ENCODE peak calls at places on chromosomes 1 and 21, in nine cellular contexts. One of them, this sample, is unnamed.

GRCh38 chr1:154104433-154105082 is 50.3 kb downstream of the NUP210L start:
- DNase-seq in fibroblast of pulmonary artery: no peak
- DNase-seq in mucosa of descending colon: no peak
- DNase-seq in progenitor cell of endocrine pancreas: no peak
- DNase-seq in endodermal cell: peak; percentile 63
- DNase-seq in astrocyte of the cerebellum: no peak
- DNase-seq in MM.1S: peak; percentile 77
- DNase-seq in epithelial cell of esophagus: no peak
- DNase-seq in left lung: no peak
- DNase-seq in this sample: no peak

GRCh38 chr21:38925923-38926322 is 120.2 kb downstream of the ETS2 start:
- DNase-seq in fibroblast of pulmonary artery: peak; percentile 88
- DNase-seq in mucosa of descending colon: peak; percentile 58
- DNase-seq in progenitor cell of endocrine pancreas: no peak
- DNase-seq in endodermal cell: no peak
- DNase-seq in astrocyte of the cerebellum: peak; percentile 89
- DNase-seq in MM.1S: no peak
- DNase-seq in epithelial cell of esophagus: peak; percentile 89
- DNase-seq in left lung: peak; percentile 83
- DNase-seq in this sample: no peak

GRCh38 chr21:27359141-27359540 is 392.3 kb upstream of the ADAMTS5 start:
- DNase-seq in fibroblast of pulmonary artery: peak; percentile 25
- DNase-seq in mucosa of descending colon: no peak
- DNase-seq in progenitor cell of endocrine pancreas: no peak
- DNase-seq in endodermal cell: no peak
- DNase-seq in astrocyte of the cerebellum: no peak
- DNase-seq in MM.1S: no peak
- DNase-seq in epithelial cell of esophagus: no peak
- DNase-seq in left lung: no peak
- DNase-seq in this sample: no peak

GRCh38 chr21:46354518-46354917 is 30.6 kb downstream of the PCNT start:
- DNase-seq in fibroblast of pulmonary artery: no peak
- DNase-seq in mucosa of descending colon: no peak
- DNase-seq in progenitor cell of endocrine pancreas: no peak
- DNase-seq in endodermal cell: no peak
- DNase-seq in astrocyte of the cerebellum: no peak
- DNase-seq in MM.1S: peak; percentile 4
- DNase-seq in epithelial cell of esophagus: no peak
- DNase-seq in left lung: no peak
- DNase-seq in this sample: no peak

GRCh38 chr1:154996966-154997701 is 3.7 kb downstream of the LENEP start:
- DNase-seq in fibroblast of pulmonary artery: no peak
- DNase-seq in mucosa of descending colon: no peak
- DNase-seq in progenitor cell of endocrine pancreas: no peak
- DNase-seq in endodermal cell: no peak
- DNase-seq in astrocyte of the cerebellum: no peak
- DNase-seq in MM.1S: no peak
- DNase-seq in epithelial cell of esophagus: no peak
- DNase-seq in left lung: peak; percentile 33
- DNase-seq in this sample: no peak

GRCh38 chr1:199015799-199016198 is 377.0 kb downstream of the PTPRC start:
- DNase-seq in fibroblast of pulmonary artery: no peak
- DNase-seq in mucosa of descending colon: no peak
- DNase-seq in progenitor cell of endocrine pancreas: no peak
- DNase-seq in endodermal cell: no peak
- DNase-seq in astrocyte of the cerebellum: no peak
- DNase-seq in MM.1S: no peak
- DNase-seq in epithelial cell of esophagus: no peak
- DNase-seq in left lung: no peak
- DNase-seq in this sample: no peak

GRCh38 chr1:207097871-207098324 is 6.1 kb upstream of the C4BPA start:
- DNase-seq in fibroblast of pulmonary artery: no peak
- DNase-seq in mucosa of descending colon: no peak
- DNase-seq in progenitor cell of endocrine pancreas: no peak
- DNase-seq in endodermal cell: no peak
- DNase-seq in astrocyte of the cerebellum: no peak
- DNase-seq in MM.1S: no peak
- DNase-seq in epithelial cell of esophagus: peak; percentile 5
- DNase-seq in left lung: no peak
- DNase-seq in this sample: no peak

GRCh38 chr1:89462250-89462649 is 62.4 kb upstream of the LRRC8B start:
- DNase-seq in fibroblast of pulmonary artery: no peak
- DNase-seq in mucosa of descending colon: no peak
- DNase-seq in progenitor cell of endocrine pancreas: no peak
- DNase-seq in endodermal cell: no peak
- DNase-seq in astrocyte of the cerebellum: no peak
- DNase-seq in MM.1S: no peak
- DNase-seq in epithelial cell of esophagus: no peak
- DNase-seq in left lung: no peak
- DNase-seq in this sample: no peak

GRCh38 chr1:237732657-237733056 is 158.1 kb downstream of the ZP4 start:
- DNase-seq in fibroblast of pulmonary artery: no peak
- DNase-seq in mucosa of descending colon: no peak
- DNase-seq in progenitor cell of endocrine pancreas: no peak
- DNase-seq in endodermal cell: no peak
- DNase-seq in astrocyte of the cerebellum: no peak
- DNase-seq in MM.1S: no peak
- DNase-seq in epithelial cell of esophagus: no peak
- DNase-seq in left lung: no peak
- DNase-seq in this sample: no peak

GRCh38 chr1:214859647-214860046 is 222.9 kb upstream of the KCNK2 start:
- DNase-seq in fibroblast of pulmonary artery: no peak
- DNase-seq in mucosa of descending colon: no peak
- DNase-seq in progenitor cell of endocrine pancreas: no peak
- DNase-seq in endodermal cell: no peak
- DNase-seq in astrocyte of the cerebellum: no peak
- DNase-seq in MM.1S: no peak
- DNase-seq in epithelial cell of esophagus: no peak
- DNase-seq in left lung: no peak
- DNase-seq in this sample: no peak

GRCh38 chr1:246569248-246570238 is 3.3 kb downstream of the CNST start:
- DNase-seq in fibroblast of pulmonary artery: peak; percentile 39
- DNase-seq in mucosa of descending colon: peak; percentile 61
- DNase-seq in progenitor cell of endocrine pancreas: no peak
- DNase-seq in endodermal cell: no peak
- DNase-seq in astrocyte of the cerebellum: no peak
- DNase-seq in MM.1S: no peak
- DNase-seq in epithelial cell of esophagus: peak; percentile 81
- DNase-seq in left lung: no peak
- DNase-seq in this sample: no peak

GRCh38 chr1:176847052-176847451 is 317.5 kb downstream of the ASTN1 start:
- DNase-seq in fibroblast of pulmonary artery: no peak
- DNase-seq in mucosa of descending colon: no peak
- DNase-seq in progenitor cell of endocrine pancreas: no peak
- DNase-seq in endodermal cell: no peak
- DNase-seq in astrocyte of the cerebellum: no peak
- DNase-seq in MM.1S: no peak
- DNase-seq in epithelial cell of esophagus: peak; percentile 24
- DNase-seq in left lung: no peak
- DNase-seq in this sample: no peak

GRCh38 chr1:58922302-58923089 is 138.6 kb upstream of the JUN start:
- DNase-seq in fibroblast of pulmonary artery: peak; percentile 63
- DNase-seq in mucosa of descending colon: peak; percentile 81
- DNase-seq in progenitor cell of endocrine pancreas: no peak
- DNase-seq in endodermal cell: no peak
- DNase-seq in astrocyte of the cerebellum: no peak
- DNase-seq in MM.1S: peak; percentile 70
- DNase-seq in epithelial cell of esophagus: peak; percentile 97
- DNase-seq in left lung: peak; percentile 80
- DNase-seq in this sample: peak; percentile 62

DNA sequence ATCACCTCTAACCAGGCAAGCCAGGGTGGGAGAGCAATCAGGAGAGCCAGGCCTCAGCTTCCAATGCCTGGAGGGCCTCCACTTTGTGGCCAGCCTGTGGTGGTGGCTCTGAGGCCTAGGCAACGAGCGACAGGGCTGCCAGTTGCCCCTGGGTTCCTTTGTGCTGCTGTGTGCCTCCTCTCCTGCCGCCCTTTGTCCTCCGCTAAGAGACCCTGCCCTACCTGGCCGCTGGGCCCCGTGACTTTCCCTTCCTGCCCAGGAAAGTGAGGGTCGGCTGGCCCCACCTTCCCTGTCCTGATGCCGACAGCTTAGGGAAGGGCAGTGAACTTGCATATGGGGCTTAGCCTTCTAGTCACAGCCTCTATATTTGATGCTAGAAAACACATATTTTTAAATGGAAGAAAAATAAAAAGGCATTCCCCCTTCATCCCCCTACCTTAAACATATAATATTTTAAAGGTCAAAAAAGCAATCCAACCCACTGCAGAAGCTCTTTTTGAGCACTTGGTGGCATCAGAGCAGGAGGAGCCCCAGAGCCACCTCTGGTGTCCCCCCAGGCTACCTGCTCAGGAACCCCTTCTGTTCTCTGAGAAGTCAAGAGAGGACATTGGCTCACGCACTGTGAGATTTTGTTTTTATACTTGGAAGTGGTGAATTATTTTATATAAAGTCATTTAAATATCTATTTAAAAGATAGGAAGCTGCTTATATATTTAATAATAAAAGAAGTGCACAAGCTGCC is 19.8 kb downstream of the CSF1 start:
- DNase-seq in fibroblast of pulmonary artery: no peak
- DNase-seq in mucosa of descending colon: no peak
- DNase-seq in progenitor cell of endocrine pancreas: no peak
- DNase-seq in endodermal cell: peak; percentile 52
- DNase-seq in astrocyte of the cerebellum: no peak
- DNase-seq in MM.1S: no peak
- DNase-seq in epithelial cell of esophagus: no peak
- DNase-seq in left lung: no peak
- DNase-seq in this sample: no peak
- TF ChIP-seq CTCF in fibroblast of pulmonary artery: no peak
- TF ChIP-seq CTCF in mucosa of descending colon: no peak
- TF ChIP-seq CTCF in progenitor cell of endocrine pancreas: no peak
- TF ChIP-seq CTCF in endodermal cell: no peak
- TF ChIP-seq CTCF in astrocyte of the cerebellum: no peak
- TF ChIP-seq CTCF in MM.1S: no peak
- TF ChIP-seq CTCF in epithelial cell of esophagus: no peak
- TF ChIP-seq CTCF in left lung: no peak
- TF ChIP-seq CTCF in this sample: no peak

DNA sequence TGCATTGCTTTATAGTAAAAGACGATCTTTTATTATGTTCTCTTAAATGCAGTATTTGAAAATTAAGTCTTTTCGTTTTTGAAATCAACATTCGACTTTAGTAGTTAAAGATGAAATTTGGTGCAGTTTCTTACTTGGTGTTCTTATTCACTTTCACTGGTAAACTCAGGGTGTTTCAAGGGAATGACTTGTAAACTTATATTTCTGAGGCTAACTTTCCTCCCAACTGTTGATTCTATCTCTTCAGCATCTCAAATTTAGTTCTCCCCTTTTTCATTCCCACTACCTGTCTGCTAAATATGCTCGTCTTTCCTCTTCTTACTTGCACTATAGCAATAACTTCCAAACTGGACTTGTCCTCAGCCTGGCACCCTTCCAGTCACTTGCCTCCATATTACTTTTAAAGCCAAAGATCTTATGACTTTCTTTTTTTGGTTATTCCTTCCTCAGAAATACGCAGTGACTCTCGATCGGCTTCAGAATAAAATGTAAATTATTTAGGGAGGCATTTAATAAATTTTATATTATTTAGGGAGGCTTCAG is 988 bp downstream of the SLC35A3 start:
- DNase-seq in fibroblast of pulmonary artery: no peak
- DNase-seq in mucosa of descending colon: peak; percentile 62
- DNase-seq in progenitor cell of endocrine pancreas: no peak
- DNase-seq in endodermal cell: no peak
- DNase-seq in astrocyte of the cerebellum: no peak
- DNase-seq in MM.1S: no peak
- DNase-seq in epithelial cell of esophagus: peak; percentile 17
- DNase-seq in left lung: no peak
- DNase-seq in this sample: no peak
- TF ChIP-seq CTCF in fibroblast of pulmonary artery: no peak
- TF ChIP-seq CTCF in mucosa of descending colon: no peak
- TF ChIP-seq CTCF in progenitor cell of endocrine pancreas: no peak
- TF ChIP-seq CTCF in endodermal cell: no peak
- TF ChIP-seq CTCF in astrocyte of the cerebellum: no peak
- TF ChIP-seq CTCF in MM.1S: no peak
- TF ChIP-seq CTCF in epithelial cell of esophagus: no peak
- TF ChIP-seq CTCF in left lung: no peak
- TF ChIP-seq CTCF in this sample: no peak

GRCh38 chr21:24046816-24047443 is 1560.4 kb downstream of the MRPL39 start:
- DNase-seq in fibroblast of pulmonary artery: no peak
- DNase-seq in mucosa of descending colon: no peak
- DNase-seq in progenitor cell of endocrine pancreas: no peak
- DNase-seq in endodermal cell: no peak
- DNase-seq in astrocyte of the cerebellum: no peak
- DNase-seq in MM.1S: no peak
- DNase-seq in epithelial cell of esophagus: no peak
- DNase-seq in left lung: no peak
- DNase-seq in this sample: no peak

GRCh38 chr21:24050233-24050632 is 1557.0 kb downstream of the MRPL39 start:
- DNase-seq in fibroblast of pulmonary artery: no peak
- DNase-seq in mucosa of descending colon: no peak
- DNase-seq in progenitor cell of endocrine pancreas: no peak
- DNase-seq in endodermal cell: no peak
- DNase-seq in astrocyte of the cerebellum: no peak
- DNase-seq in MM.1S: no peak
- DNase-seq in epithelial cell of esophagus: no peak
- DNase-seq in left lung: no peak
- DNase-seq in this sample: no peak

GRCh38 chr21:24045373-24045772 is 1561.9 kb downstream of the MRPL39 start:
- DNase-seq in fibroblast of pulmonary artery: no peak
- DNase-seq in mucosa of descending colon: no peak
- DNase-seq in progenitor cell of endocrine pancreas: no peak
- DNase-seq in endodermal cell: no peak
- DNase-seq in astrocyte of the cerebellum: no peak
- DNase-seq in MM.1S: no peak
- DNase-seq in epithelial cell of esophagus: no peak
- DNase-seq in left lung: no peak
- DNase-seq in this sample: no peak

GRCh38 chr21:24042687-24043086 is 1564.6 kb downstream of the MRPL39 start:
- DNase-seq in fibroblast of pulmonary artery: no peak
- DNase-seq in mucosa of descending colon: no peak
- DNase-seq in progenitor cell of endocrine pancreas: no peak
- DNase-seq in endodermal cell: no peak
- DNase-seq in astrocyte of the cerebellum: no peak
- DNase-seq in MM.1S: no peak
- DNase-seq in epithelial cell of esophagus: no peak
- DNase-seq in left lung: no peak
- DNase-seq in this sample: no peak

GRCh38 chr21:24045775-24046215 is 1561.5 kb downstream of the MRPL39 start:
- DNase-seq in fibroblast of pulmonary artery: peak; percentile 99
- DNase-seq in mucosa of descending colon: peak; percentile 39
- DNase-seq in progenitor cell of endocrine pancreas: no peak
- DNase-seq in endodermal cell: peak; percentile 45
- DNase-seq in astrocyte of the cerebellum: peak; percentile 98
- DNase-seq in MM.1S: peak; percentile 57
- DNase-seq in epithelial cell of esophagus: no peak
- DNase-seq in left lung: peak; percentile 46
- DNase-seq in this sample: no peak
- TF ChIP-seq CTCF in fibroblast of pulmonary artery: peak; percentile 63
- TF ChIP-seq CTCF in mucosa of descending colon: no peak
- TF ChIP-seq CTCF in progenitor cell of endocrine pancreas: peak; percentile 49
- TF ChIP-seq CTCF in endodermal cell: peak; percentile 59
- TF ChIP-seq CTCF in astrocyte of the cerebellum: peak; percentile 65
- TF ChIP-seq CTCF in MM.1S: peak; percentile 69
- TF ChIP-seq CTCF in epithelial cell of esophagus: no peak
- TF ChIP-seq CTCF in left lung: no peak
- TF ChIP-seq CTCF in this sample: no peak

DNA sequence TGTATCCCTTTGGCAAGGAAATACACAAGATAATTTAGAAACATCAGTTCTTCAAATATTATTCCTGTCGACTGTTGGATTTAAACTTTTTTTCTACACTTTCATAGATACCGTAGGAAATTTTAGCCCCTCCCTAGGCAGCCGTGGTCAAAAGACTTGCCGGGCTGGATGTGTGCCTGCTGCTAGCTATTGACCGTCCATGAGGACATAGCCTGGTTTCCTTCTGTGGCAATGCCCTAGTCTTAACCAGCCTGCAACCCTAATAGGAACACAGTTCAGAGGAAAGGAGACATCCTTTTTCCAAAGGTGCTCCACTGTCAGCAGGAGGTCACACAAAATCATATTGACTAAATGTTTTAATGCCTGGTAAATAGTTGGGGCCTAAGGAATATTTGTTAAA is 20.4 kb upstream of the KIAA1614 start:
- DNase-seq in fibroblast of pulmonary artery: no peak
- DNase-seq in mucosa of descending colon: no peak
- DNase-seq in progenitor cell of endocrine pancreas: no peak
- DNase-seq in endodermal cell: no peak
- DNase-seq in astrocyte of the cerebellum: no peak
- DNase-seq in MM.1S: no peak
- DNase-seq in epithelial cell of esophagus: no peak
- DNase-seq in left lung: no peak
- DNase-seq in this sample: no peak
- TF ChIP-seq CTCF in fibroblast of pulmonary artery: no peak
- TF ChIP-seq CTCF in mucosa of descending colon: no peak
- TF ChIP-seq CTCF in progenitor cell of endocrine pancreas: no peak
- TF ChIP-seq CTCF in endodermal cell: no peak
- TF ChIP-seq CTCF in astrocyte of the cerebellum: no peak
- TF ChIP-seq CTCF in MM.1S: no peak
- TF ChIP-seq CTCF in epithelial cell of esophagus: no peak
- TF ChIP-seq CTCF in left lung: no peak
- TF ChIP-seq CTCF in this sample: no peak